ENCODE peak calls at places on chromosomes 12 and 14, in nine cellular contexts. One of them, this sample, is unnamed.

GRCh38 chr14:32950584-32950983 is 11.9 kb downstream of the NPAS3 start:
- DNase-seq in neural crest cell: no peak
- DNase-seq in NCI-H1436: no peak
- DNase-seq in PC-9: no peak
- DNase-seq in GM12865: no peak
- DNase-seq in glutamatergic neuron: no peak
- DNase-seq in activated T-helper 1 cell treated with anti-CD3 and anti-CD28 coated beads, Interleukin-12 subunit alpha, Interleukin-12 subunit beta, Interleukin-2, Interleukin-4 antibody, amounts not matched to agents 30 ng/mL and 10 ng/mL and 1 ng/mL, durations not matched to agents 14 hours and 24 hours and 36 hours: no peak
- DNase-seq in T-cell: no peak
- DNase-seq in epithelial cell of esophagus: no peak
- DNase-seq in this sample: no peak

GRCh38 chr14:62711351-62712023 is 333.8 kb downstream of the KCNH5 start:
- DNase-seq in glutamatergic neuron: no peak
- DNase-seq in NCI-H1436: no peak
- DNase-seq in neural crest cell: no peak
- DNase-seq in GM12865: no peak
- DNase-seq in T-cell: no peak
- DNase-seq in epithelial cell of esophagus: no peak
- DNase-seq in activated T-helper 1 cell treated with anti-CD3 and anti-CD28 coated beads, Interleukin-12 subunit alpha, Interleukin-12 subunit beta, Interleukin-2, Interleukin-4 antibody, amounts not matched to agents 30 ng/mL and 10 ng/mL and 1 ng/mL, durations not matched to agents 14 hours and 24 hours and 36 hours: no peak
- DNase-seq in PC-9: no peak
- DNase-seq in this sample: no peak

GRCh38 chr14:20413785-20414117 is 450 bp upstream of the TEP1 start:
- DNase-seq in GM12865: peak
- DNase-seq in activated T-helper 1 cell treated with anti-CD3 and anti-CD28 coated beads, Interleukin-12 subunit alpha, Interleukin-12 subunit beta, Interleukin-2, Interleukin-4 antibody, amounts not matched to agents 30 ng/mL and 10 ng/mL and 1 ng/mL, durations not matched to agents 14 hours and 24 hours and 36 hours: peak
- DNase-seq in epithelial cell of esophagus: no peak
- DNase-seq in NCI-H1436: no peak
- DNase-seq in glutamatergic neuron: no peak
- DNase-seq in T-cell: peak
- DNase-seq in neural crest cell: no peak
- DNase-seq in PC-9: no peak
- DNase-seq in this sample: peak

GRCh38 chr12:116465892-116466291 is 93.3 kb upstream of the MAP1LC3B2 start:
- DNase-seq in activated T-helper 1 cell treated with anti-CD3 and anti-CD28 coated beads, Interleukin-12 subunit alpha, Interleukin-12 subunit beta, Interleukin-2, Interleukin-4 antibody, amounts not matched to agents 30 ng/mL and 10 ng/mL and 1 ng/mL, durations not matched to agents 14 hours and 24 hours and 36 hours: no peak
- DNase-seq in PC-9: no peak
- DNase-seq in NCI-H1436: no peak
- DNase-seq in glutamatergic neuron: no peak
- DNase-seq in epithelial cell of esophagus: no peak
- DNase-seq in T-cell: no peak
- DNase-seq in GM12865: no peak
- DNase-seq in neural crest cell: no peak
- DNase-seq in this sample: no peak

GRCh38 chr12:99984271-99985128 is at the start of gene ANKS1B:
- DNase-seq in NCI-H1436: peak
- DNase-seq in GM12865: peak
- DNase-seq in neural crest cell: peak
- DNase-seq in epithelial cell of esophagus: peak
- DNase-seq in glutamatergic neuron: peak
- DNase-seq in T-cell: no peak
- DNase-seq in activated T-helper 1 cell treated with anti-CD3 and anti-CD28 coated beads, Interleukin-12 subunit alpha, Interleukin-12 subunit beta, Interleukin-2, Interleukin-4 antibody, amounts not matched to agents 30 ng/mL and 10 ng/mL and 1 ng/mL, durations not matched to agents 14 hours and 24 hours and 36 hours: no peak
- DNase-seq in PC-9: peak
- DNase-seq in this sample: peak

GRCh38 chr14:102319351-102320032 is at the start of gene ZNF839:
- DNase-seq in PC-9: peak
- DNase-seq in T-cell: peak
- DNase-seq in GM12865: peak
- DNase-seq in glutamatergic neuron: peak
- DNase-seq in neural crest cell: peak
- DNase-seq in activated T-helper 1 cell treated with anti-CD3 and anti-CD28 coated beads, Interleukin-12 subunit alpha, Interleukin-12 subunit beta, Interleukin-2, Interleukin-4 antibody, amounts not matched to agents 30 ng/mL and 10 ng/mL and 1 ng/mL, durations not matched to agents 14 hours and 24 hours and 36 hours: peak
- DNase-seq in NCI-H1436: peak
- DNase-seq in epithelial cell of esophagus: peak
- DNase-seq in this sample: peak

GRCh38 chr12:38175538-38175937 is 141.0 kb upstream of the ALG10B start:
- DNase-seq in glutamatergic neuron: no peak
- DNase-seq in GM12865: no peak
- DNase-seq in neural crest cell: no peak
- DNase-seq in epithelial cell of esophagus: peak
- DNase-seq in PC-9: no peak
- DNase-seq in activated T-helper 1 cell treated with anti-CD3 and anti-CD28 coated beads, Interleukin-12 subunit alpha, Interleukin-12 subunit beta, Interleukin-2, Interleukin-4 antibody, amounts not matched to agents 30 ng/mL and 10 ng/mL and 1 ng/mL, durations not matched to agents 14 hours and 24 hours and 36 hours: no peak
- DNase-seq in T-cell: no peak
- DNase-seq in NCI-H1436: no peak
- DNase-seq in this sample: no peak

GRCh38 chr12:69405466-69405865 is 45.9 kb downstream of the YEATS4 start:
- DNase-seq in NCI-H1436: no peak
- DNase-seq in GM12865: no peak
- DNase-seq in glutamatergic neuron: no peak
- DNase-seq in activated T-helper 1 cell treated with anti-CD3 and anti-CD28 coated beads, Interleukin-12 subunit alpha, Interleukin-12 subunit beta, Interleukin-2, Interleukin-4 antibody, amounts not matched to agents 30 ng/mL and 10 ng/mL and 1 ng/mL, durations not matched to agents 14 hours and 24 hours and 36 hours: no peak
- DNase-seq in epithelial cell of esophagus: peak
- DNase-seq in neural crest cell: no peak
- DNase-seq in PC-9: peak
- DNase-seq in T-cell: no peak
- DNase-seq in this sample: no peak

GRCh38 chr14:106605548-106606448 is 1079.4 kb downstream of the TMEM121 start:
- DNase-seq in T-cell: peak
- DNase-seq in activated T-helper 1 cell treated with anti-CD3 and anti-CD28 coated beads, Interleukin-12 subunit alpha, Interleukin-12 subunit beta, Interleukin-2, Interleukin-4 antibody, amounts not matched to agents 30 ng/mL and 10 ng/mL and 1 ng/mL, durations not matched to agents 14 hours and 24 hours and 36 hours: peak
- DNase-seq in neural crest cell: no peak
- DNase-seq in glutamatergic neuron: no peak
- DNase-seq in PC-9: peak
- DNase-seq in GM12865: peak
- DNase-seq in epithelial cell of esophagus: no peak
- DNase-seq in NCI-H1436: peak
- DNase-seq in this sample: peak

GRCh38 chr12:126347421-126347820 is 1282.2 kb downstream of the AACS start:
- DNase-seq in glutamatergic neuron: no peak
- DNase-seq in epithelial cell of esophagus: no peak
- DNase-seq in neural crest cell: no peak
- DNase-seq in NCI-H1436: no peak
- DNase-seq in GM12865: no peak
- DNase-seq in T-cell: no peak
- DNase-seq in PC-9: no peak
- DNase-seq in activated T-helper 1 cell treated with anti-CD3 and anti-CD28 coated beads, Interleukin-12 subunit alpha, Interleukin-12 subunit beta, Interleukin-2, Interleukin-4 antibody, amounts not matched to agents 30 ng/mL and 10 ng/mL and 1 ng/mL, durations not matched to agents 14 hours and 24 hours and 36 hours: no peak
- DNase-seq in this sample: no peak

GRCh38 chr12:120739821-120740613 is 14.4 kb downstream of the ACADS start:
- DNase-seq in GM12865: no peak
- DNase-seq in glutamatergic neuron: no peak
- DNase-seq in NCI-H1436: no peak
- DNase-seq in T-cell: no peak
- DNase-seq in PC-9: no peak
- DNase-seq in neural crest cell: no peak
- DNase-seq in activated T-helper 1 cell treated with anti-CD3 and anti-CD28 coated beads, Interleukin-12 subunit alpha, Interleukin-12 subunit beta, Interleukin-2, Interleukin-4 antibody, amounts not matched to agents 30 ng/mL and 10 ng/mL and 1 ng/mL, durations not matched to agents 14 hours and 24 hours and 36 hours: no peak
- DNase-seq in epithelial cell of esophagus: no peak
- DNase-seq in this sample: no peak

GRCh38 chr14:68694516-68695235 is 98.2 kb downstream of the ZFP36L1 start:
- DNase-seq in PC-9: peak
- DNase-seq in epithelial cell of esophagus: no peak
- DNase-seq in activated T-helper 1 cell treated with anti-CD3 and anti-CD28 coated beads, Interleukin-12 subunit alpha, Interleukin-12 subunit beta, Interleukin-2, Interleukin-4 antibody, amounts not matched to agents 30 ng/mL and 10 ng/mL and 1 ng/mL, durations not matched to agents 14 hours and 24 hours and 36 hours: no peak
- DNase-seq in T-cell: no peak
- DNase-seq in GM12865: no peak
- DNase-seq in glutamatergic neuron: no peak
- DNase-seq in NCI-H1436: no peak
- DNase-seq in neural crest cell: no peak
- DNase-seq in this sample: no peak

GRCh38 chr12:8829621-8830020 is 7.2 kb downstream of the A2ML1 start:
- DNase-seq in glutamatergic neuron: no peak
- DNase-seq in PC-9: no peak
- DNase-seq in epithelial cell of esophagus: peak
- DNase-seq in activated T-helper 1 cell treated with anti-CD3 and anti-CD28 coated beads, Interleukin-12 subunit alpha, Interleukin-12 subunit beta, Interleukin-2, Interleukin-4 antibody, amounts not matched to agents 30 ng/mL and 10 ng/mL and 1 ng/mL, durations not matched to agents 14 hours and 24 hours and 36 hours: no peak
- DNase-seq in neural crest cell: no peak
- DNase-seq in T-cell: no peak
- DNase-seq in GM12865: no peak
- DNase-seq in NCI-H1436: no peak
- DNase-seq in this sample: no peak

GRCh38 chr12:21751517-21751916 is 23.0 kb downstream of the KCNJ8 start:
- DNase-seq in GM12865: no peak
- DNase-seq in T-cell: no peak
- DNase-seq in PC-9: no peak
- DNase-seq in epithelial cell of esophagus: no peak
- DNase-seq in activated T-helper 1 cell treated with anti-CD3 and anti-CD28 coated beads, Interleukin-12 subunit alpha, Interleukin-12 subunit beta, Interleukin-2, Interleukin-4 antibody, amounts not matched to agents 30 ng/mL and 10 ng/mL and 1 ng/mL, durations not matched to agents 14 hours and 24 hours and 36 hours: no peak
- DNase-seq in glutamatergic neuron: no peak
- DNase-seq in NCI-H1436: no peak
- DNase-seq in neural crest cell: no peak
- DNase-seq in this sample: no peak

GRCh38 chr12:69022674-69023073 is 89.7 kb upstream of the CPM start:
- DNase-seq in T-cell: no peak
- DNase-seq in NCI-H1436: no peak
- DNase-seq in activated T-helper 1 cell treated with anti-CD3 and anti-CD28 coated beads, Interleukin-12 subunit alpha, Interleukin-12 subunit beta, Interleukin-2, Interleukin-4 antibody, amounts not matched to agents 30 ng/mL and 10 ng/mL and 1 ng/mL, durations not matched to agents 14 hours and 24 hours and 36 hours: no peak
- DNase-seq in PC-9: no peak
- DNase-seq in glutamatergic neuron: no peak
- DNase-seq in GM12865: no peak
- DNase-seq in epithelial cell of esophagus: no peak
- DNase-seq in neural crest cell: no peak
- DNase-seq in this sample: no peak

GRCh38 chr14:95471526-95472304 is 44.7 kb downstream of the SYNE3 start:
- DNase-seq in PC-9: no peak
- DNase-seq in epithelial cell of esophagus: no peak
- DNase-seq in GM12865: no peak
- DNase-seq in glutamatergic neuron: no peak
- DNase-seq in neural crest cell: no peak
- DNase-seq in activated T-helper 1 cell treated with anti-CD3 and anti-CD28 coated beads, Interleukin-12 subunit alpha, Interleukin-12 subunit beta, Interleukin-2, Interleukin-4 antibody, amounts not matched to agents 30 ng/mL and 10 ng/mL and 1 ng/mL, durations not matched to agents 14 hours and 24 hours and 36 hours: no peak
- DNase-seq in T-cell: no peak
- DNase-seq in NCI-H1436: no peak
- DNase-seq in this sample: no peak

GRCh38 chr12:16524378-16524777 is 81.6 kb downstream of the LMO3 start:
- DNase-seq in NCI-H1436: no peak
- DNase-seq in glutamatergic neuron: no peak
- DNase-seq in GM12865: no peak
- DNase-seq in PC-9: peak
- DNase-seq in epithelial cell of esophagus: peak
- DNase-seq in activated T-helper 1 cell treated with anti-CD3 and anti-CD28 coated beads, Interleukin-12 subunit alpha, Interleukin-12 subunit beta, Interleukin-2, Interleukin-4 antibody, amounts not matched to agents 30 ng/mL and 10 ng/mL and 1 ng/mL, durations not matched to agents 14 hours and 24 hours and 36 hours: no peak
- DNase-seq in T-cell: no peak
- DNase-seq in neural crest cell: no peak
- DNase-seq in this sample: no peak

GRCh38 chr14:53888535-53889386 is 67.9 kb downstream of the BMP4 start:
- DNase-seq in GM12865: peak
- DNase-seq in glutamatergic neuron: no peak
- DNase-seq in neural crest cell: no peak
- DNase-seq in PC-9: no peak
- DNase-seq in activated T-helper 1 cell treated with anti-CD3 and anti-CD28 coated beads, Interleukin-12 subunit alpha, Interleukin-12 subunit beta, Interleukin-2, Interleukin-4 antibody, amounts not matched to agents 30 ng/mL and 10 ng/mL and 1 ng/mL, durations not matched to agents 14 hours and 24 hours and 36 hours: no peak
- DNase-seq in NCI-H1436: no peak
- DNase-seq in T-cell: no peak
- DNase-seq in epithelial cell of esophagus: no peak
- DNase-seq in this sample: no peak

GRCh38 chr12:28367326-28367725 is 177.1 kb downstream of the CCDC91 start:
- DNase-seq in NCI-H1436: no peak
- DNase-seq in neural crest cell: no peak
- DNase-seq in PC-9: no peak
- DNase-seq in glutamatergic neuron: no peak
- DNase-seq in epithelial cell of esophagus: no peak
- DNase-seq in GM12865: no peak
- DNase-seq in activated T-helper 1 cell treated with anti-CD3 and anti-CD28 coated beads, Interleukin-12 subunit alpha, Interleukin-12 subunit beta, Interleukin-2, Interleukin-4 antibody, amounts not matched to agents 30 ng/mL and 10 ng/mL and 1 ng/mL, durations not matched to agents 14 hours and 24 hours and 36 hours: no peak
- DNase-seq in T-cell: no peak
- DNase-seq in this sample: no peak

GRCh38 chr12:40971911-40972310 is 216.2 kb upstream of the PDZRN4 start:
- DNase-seq in T-cell: no peak
- DNase-seq in activated T-helper 1 cell treated with anti-CD3 and anti-CD28 coated beads, Interleukin-12 subunit alpha, Interleukin-12 subunit beta, Interleukin-2, Interleukin-4 antibody, amounts not matched to agents 30 ng/mL and 10 ng/mL and 1 ng/mL, durations not matched to agents 14 hours and 24 hours and 36 hours: no peak
- DNase-seq in PC-9: no peak
- DNase-seq in neural crest cell: no peak
- DNase-seq in epithelial cell of esophagus: no peak
- DNase-seq in glutamatergic neuron: no peak
- DNase-seq in GM12865: no peak
- DNase-seq in NCI-H1436: no peak
- DNase-seq in this sample: no peak

GRCh38 chr14:47676301-47676617 is 854 bp upstream of the MDGA2 start:
- DNase-seq in PC-9: no peak
- DNase-seq in epithelial cell of esophagus: no peak
- DNase-seq in NCI-H1436: no peak
- DNase-seq in glutamatergic neuron: no peak
- DNase-seq in activated T-helper 1 cell treated with anti-CD3 and anti-CD28 coated beads, Interleukin-12 subunit alpha, Interleukin-12 subunit beta, Interleukin-2, Interleukin-4 antibody, amounts not matched to agents 30 ng/mL and 10 ng/mL and 1 ng/mL, durations not matched to agents 14 hours and 24 hours and 36 hours: no peak
- DNase-seq in neural crest cell: no peak
- DNase-seq in GM12865: no peak
- DNase-seq in T-cell: no peak
- DNase-seq in this sample: no peak

GRCh38 chr12:43842259-43842658 is 6.4 kb downstream of the TMEM117 start:
- DNase-seq in PC-9: no peak
- DNase-seq in epithelial cell of esophagus: no peak
- DNase-seq in glutamatergic neuron: no peak
- DNase-seq in T-cell: no peak
- DNase-seq in GM12865: no peak
- DNase-seq in activated T-helper 1 cell treated with anti-CD3 and anti-CD28 coated beads, Interleukin-12 subunit alpha, Interleukin-12 subunit beta, Interleukin-2, Interleukin-4 antibody, amounts not matched to agents 30 ng/mL and 10 ng/mL and 1 ng/mL, durations not matched to agents 14 hours and 24 hours and 36 hours: no peak
- DNase-seq in neural crest cell: no peak
- DNase-seq in NCI-H1436: no peak
- DNase-seq in this sample: no peak

GRCh38 chr14:54420478-54421116 is 20.6 kb downstream of the CNIH1 start:
- DNase-seq in epithelial cell of esophagus: peak
- DNase-seq in T-cell: no peak
- DNase-seq in NCI-H1436: peak
- DNase-seq in GM12865: no peak
- DNase-seq in neural crest cell: peak
- DNase-seq in glutamatergic neuron: peak
- DNase-seq in activated T-helper 1 cell treated with anti-CD3 and anti-CD28 coated beads, Interleukin-12 subunit alpha, Interleukin-12 subunit beta, Interleukin-2, Interleukin-4 antibody, amounts not matched to agents 30 ng/mL and 10 ng/mL and 1 ng/mL, durations not matched to agents 14 hours and 24 hours and 36 hours: no peak
- DNase-seq in PC-9: peak
- DNase-seq in this sample: peak

GRCh38 chr14:68667313-68667791 is 125.5 kb downstream of the ZFP36L1 start:
- DNase-seq in T-cell: no peak
- DNase-seq in glutamatergic neuron: no peak
- DNase-seq in GM12865: no peak
- DNase-seq in epithelial cell of esophagus: no peak
- DNase-seq in neural crest cell: no peak
- DNase-seq in activated T-helper 1 cell treated with anti-CD3 and anti-CD28 coated beads, Interleukin-12 subunit alpha, Interleukin-12 subunit beta, Interleukin-2, Interleukin-4 antibody, amounts not matched to agents 30 ng/mL and 10 ng/mL and 1 ng/mL, durations not matched to agents 14 hours and 24 hours and 36 hours: no peak
- DNase-seq in PC-9: no peak
- DNase-seq in NCI-H1436: no peak
- DNase-seq in this sample: no peak

GRCh38 chr12:15037091-15037723 is 64.4 kb downstream of the PDE6H start:
- DNase-seq in epithelial cell of esophagus: peak
- DNase-seq in neural crest cell: no peak
- DNase-seq in NCI-H1436: no peak
- DNase-seq in glutamatergic neuron: no peak
- DNase-seq in activated T-helper 1 cell treated with anti-CD3 and anti-CD28 coated beads, Interleukin-12 subunit alpha, Interleukin-12 subunit beta, Interleukin-2, Interleukin-4 antibody, amounts not matched to agents 30 ng/mL and 10 ng/mL and 1 ng/mL, durations not matched to agents 14 hours and 24 hours and 36 hours: no peak
- DNase-seq in PC-9: peak
- DNase-seq in GM12865: no peak
- DNase-seq in T-cell: no peak
- DNase-seq in this sample: no peak

GRCh38 chr14:36817071-36817930 is 155.6 kb downstream of the PAX9 start:
- DNase-seq in epithelial cell of esophagus: peak
- DNase-seq in NCI-H1436: no peak
- DNase-seq in GM12865: no peak
- DNase-seq in T-cell: no peak
- DNase-seq in glutamatergic neuron: no peak
- DNase-seq in PC-9: no peak
- DNase-seq in activated T-helper 1 cell treated with anti-CD3 and anti-CD28 coated beads, Interleukin-12 subunit alpha, Interleukin-12 subunit beta, Interleukin-2, Interleukin-4 antibody, amounts not matched to agents 30 ng/mL and 10 ng/mL and 1 ng/mL, durations not matched to agents 14 hours and 24 hours and 36 hours: no peak
- DNase-seq in neural crest cell: no peak
- DNase-seq in this sample: peak

GRCh38 chr14:62599616-62600385 is 445.5 kb downstream of the KCNH5 start:
- DNase-seq in glutamatergic neuron: no peak
- DNase-seq in GM12865: no peak
- DNase-seq in neural crest cell: no peak
- DNase-seq in activated T-helper 1 cell treated with anti-CD3 and anti-CD28 coated beads, Interleukin-12 subunit alpha, Interleukin-12 subunit beta, Interleukin-2, Interleukin-4 antibody, amounts not matched to agents 30 ng/mL and 10 ng/mL and 1 ng/mL, durations not matched to agents 14 hours and 24 hours and 36 hours: no peak
- DNase-seq in T-cell: no peak
- DNase-seq in epithelial cell of esophagus: no peak
- DNase-seq in NCI-H1436: no peak
- DNase-seq in PC-9: no peak
- DNase-seq in this sample: no peak

GRCh38 chr14:52730708-52731111 is 744 bp downstream of the STYX start:
- DNase-seq in epithelial cell of esophagus: peak
- DNase-seq in NCI-H1436: no peak
- DNase-seq in activated T-helper 1 cell treated with anti-CD3 and anti-CD28 coated beads, Interleukin-12 subunit alpha, Interleukin-12 subunit beta, Interleukin-2, Interleukin-4 antibody, amounts not matched to agents 30 ng/mL and 10 ng/mL and 1 ng/mL, durations not matched to agents 14 hours and 24 hours and 36 hours: no peak
- DNase-seq in PC-9: no peak
- DNase-seq in GM12865: no peak
- DNase-seq in glutamatergic neuron: no peak
- DNase-seq in T-cell: no peak
- DNase-seq in neural crest cell: no peak
- DNase-seq in this sample: no peak

GRCh38 chr12:91400249-91400648 is 217.6 kb upstream of the DCN start:
- DNase-seq in activated T-helper 1 cell treated with anti-CD3 and anti-CD28 coated beads, Interleukin-12 subunit alpha, Interleukin-12 subunit beta, Interleukin-2, Interleukin-4 antibody, amounts not matched to agents 30 ng/mL and 10 ng/mL and 1 ng/mL, durations not matched to agents 14 hours and 24 hours and 36 hours: no peak
- DNase-seq in glutamatergic neuron: no peak
- DNase-seq in epithelial cell of esophagus: no peak
- DNase-seq in neural crest cell: no peak
- DNase-seq in GM12865: no peak
- DNase-seq in NCI-H1436: no peak
- DNase-seq in PC-9: no peak
- DNase-seq in T-cell: no peak
- DNase-seq in this sample: no peak

GRCh38 chr12:50039151-50039835 is 14.0 kb upstream of the RACGAP1 start:
- DNase-seq in PC-9: peak
- DNase-seq in GM12865: peak
- DNase-seq in glutamatergic neuron: peak
- DNase-seq in neural crest cell: peak
- DNase-seq in T-cell: peak
- DNase-seq in NCI-H1436: peak
- DNase-seq in epithelial cell of esophagus: peak
- DNase-seq in activated T-helper 1 cell treated with anti-CD3 and anti-CD28 coated beads, Interleukin-12 subunit alpha, Interleukin-12 subunit beta, Interleukin-2, Interleukin-4 antibody, amounts not matched to agents 30 ng/mL and 10 ng/mL and 1 ng/mL, durations not matched to agents 14 hours and 24 hours and 36 hours: peak
- DNase-seq in this sample: peak

GRCh38 chr12:121974026-121974985 is 47.4 kb upstream of the BCL7A start:
- DNase-seq in GM12865: no peak
- DNase-seq in activated T-helper 1 cell treated with anti-CD3 and anti-CD28 coated beads, Interleukin-12 subunit alpha, Interleukin-12 subunit beta, Interleukin-2, Interleukin-4 antibody, amounts not matched to agents 30 ng/mL and 10 ng/mL and 1 ng/mL, durations not matched to agents 14 hours and 24 hours and 36 hours: no peak
- DNase-seq in epithelial cell of esophagus: no peak
- DNase-seq in glutamatergic neuron: no peak
- DNase-seq in PC-9: no peak
- DNase-seq in NCI-H1436: no peak
- DNase-seq in T-cell: no peak
- DNase-seq in neural crest cell: no peak
- DNase-seq in this sample: no peak